ENCODE peak calls at places on chromosomes 12 and 14, in eight cellular contexts. Z, C, Y, T, L, U, N and F are unnamed samples.

GRCh38 chr14:24426912-24427536 is 2.4 kb downstream of the CBLN3 start:
- ATAC-seq in L (no peak), T (peak), Y (no peak), N (no peak), C (peak), U (no peak), Z (no peak), F (no peak)

GRCh38 chr12:91326043-91327027 is 143.7 kb upstream of the DCN start:
- ATAC-seq in C (peak), T (peak), U (peak), Z (no peak), L (peak), N (peak), Y (peak), F (no peak)

GRCh38 chr12:116389990-116390655 is 112.6 kb upstream of the MED13L start:
- ATAC-seq in C (no peak), N (no peak), U (peak), Z (peak), L (no peak), T (no peak), Y (peak), F (peak)

GRCh38 chr12:124273630-124274029 is 21.3 kb upstream of the RFLNA start:
- ATAC-seq in C (peak), T (peak), L (peak), N (peak), U (peak), Z (peak), Y (peak), F (no peak)

GRCh38 chr12:79300199-79300568 is 390.6 kb downstream of the PAWR start:
- ATAC-seq in N (no peak), L (no peak), C (peak), U (no peak), Z (no peak), Y (no peak), T (no peak), F (no peak)

GRCh38 chr12:92921877-92922276 is 7.2 kb downstream of the EEA1 start:
- ATAC-seq in L (peak), T (no peak), Y (no peak), N (no peak), U (no peak), C (no peak), Z (no peak), F (no peak)

GRCh38 chr14:41925409-41925808 is 318.7 kb downstream of the LRFN5 start:
- ATAC-seq in N (no peak), T (peak), Y (peak), L (peak), Z (no peak), C (peak), U (no peak), F (no peak)

GRCh38 chr14:36580856-36581831 is 1.3 kb downstream of the NKX2-8 start:
- ATAC-seq in U (peak), Y (peak), N (no peak), T (peak), L (no peak), C (no peak), Z (peak), F (peak)

GRCh38 chr12:49161092-49161795 is 27.6 kb downstream of the TUBA1A start:
- ATAC-seq in L (peak), C (no peak), N (no peak), U (no peak), Y (no peak), Z (no peak), T (no peak), F (no peak)

GRCh38 chr14:68247867-68248266 is 428.3 kb downstream of the RAD51B start:
- ATAC-seq in Z (no peak), C (no peak), L (no peak), T (no peak), U (peak), N (no peak), Y (no peak), F (peak)

GRCh38 chr14:34650786-34651584 is 21.0 kb upstream of the SNX6 start:
- ATAC-seq in Y (peak), L (no peak), T (no peak), C (no peak), Z (peak), U (peak), N (peak), F (peak)

GRCh38 chr12:55712154-55712553 is 3.7 kb upstream of the BLOC1S1 start:
- ATAC-seq in N (peak), Y (no peak), U (no peak), C (no peak), Z (no peak), T (no peak), L (no peak), F (no peak)

GRCh38 chr12:55467836-55468235 is 2.1 kb downstream of the OR6C70 start:
- ATAC-seq in Y (no peak), T (no peak), Z (no peak), L (peak), U (no peak), C (no peak), N (no peak), F (no peak)

GRCh38 chr14:89801128-89801527 is 153.4 kb downstream of the EFCAB11 start:
- ATAC-seq in N (no peak), Z (no peak), T (no peak), Y (no peak), C (no peak), L (no peak), U (no peak), F (no peak)

GRCh38 chr12:9773216-9773877 is 12.6 kb upstream of the CD69 start:
- ATAC-seq in Z (no peak), U (no peak), N (no peak), Y (no peak), T (no peak), L (no peak), C (no peak), F (no peak)

GRCh38 chr14:54453252-54453651 is 12.1 kb upstream of the CNIH1 start:
- ATAC-seq in U (no peak), T (no peak), Y (no peak), Z (no peak), N (no peak), L (no peak), C (no peak), F (no peak)

GRCh38 chr14:106511411-106512198 is 985.2 kb downstream of the TMEM121 start:
- ATAC-seq in Y (no peak), L (no peak), C (no peak), T (no peak), Z (no peak), U (no peak), N (no peak), F (no peak)

GRCh38 chr14:32381869-32382268 is 52.8 kb downstream of the AKAP6 start:
- ATAC-seq in U (no peak), Y (no peak), L (no peak), T (no peak), N (no peak), Z (no peak), C (no peak), F (no peak)

GRCh38 chr12:48788522-48788851 is 402 bp downstream of the ADCY6 start:
- ATAC-seq in L (peak), Z (peak), T (no peak), U (peak), Y (peak), N (no peak), C (peak), F (peak)

GRCh38 chr14:24259282-24260025 is 3.5 kb downstream of the TGM1 start:
- ATAC-seq in L (no peak), Z (no peak), U (peak), C (no peak), N (no peak), Y (peak), T (no peak), F (no peak)

GRCh38 chr12:8078400-8078799 is 3.7 kb upstream of the NECAP1 start:
- ATAC-seq in L (peak), U (no peak), Y (peak), T (peak), C (no peak), Z (no peak), N (peak), F (no peak)

GRCh38 chr12:127548123-127548553 is 718.8 kb upstream of the TMEM132C start:
- ATAC-seq in U (no peak), N (no peak), C (no peak), T (no peak), L (no peak), Y (no peak), Z (no peak), F (no peak)

GRCh38 chr14:51095854-51096823 is 1.2 kb upstream of the TRIM9 start:
- ATAC-seq in T (no peak), C (no peak), U (peak), Z (no peak), Y (no peak), N (no peak), L (no peak), F (no peak)

GRCh38 chr14:104725772-104726548 is 1.9 kb downstream of the ADSS1 start:
- ATAC-seq in C (peak), T (no peak), Y (no peak), U (no peak), N (no peak), L (no peak), Z (no peak), F (no peak)

GRCh38 chr12:34334538-34334937 is 312.2 kb downstream of the ALG10 start:
- ATAC-seq in N (no peak), L (no peak), T (no peak), C (no peak), U (no peak), Z (no peak), Y (no peak), F (no peak)

GRCh38 chr12:22535478-22535877 is 8.9 kb downstream of the C2CD5 start:
- ATAC-seq in Y (no peak), N (no peak), C (no peak), T (no peak), U (no peak), Z (no peak), L (peak), F (no peak)

GRCh38 chr12:64590183-64590582 is 20.1 kb upstream of the RASSF3 start:
- ATAC-seq in T (no peak), U (no peak), Y (no peak), L (no peak), N (no peak), Z (no peak), C (no peak), F (no peak)

GRCh38 chr14:61535032-61535431 is 160.3 kb upstream of the HIF1A start:
- ATAC-seq in Z (no peak), N (no peak), C (no peak), L (no peak), U (no peak), T (no peak), Y (no peak), F (no peak)

GRCh38 chr14:95620659-95621059 is 65.6 kb upstream of the TCL1B start:
- ATAC-seq in C (no peak), N (peak), U (no peak), Y (no peak), L (no peak), Z (no peak), T (no peak), F (no peak)
- TF ChIP-seq POLR2AphosphoS5 in C (no peak), N (no peak), U (no peak), Y (no peak), L (no peak), Z (no peak), T (no peak), F (no peak)

DNA sequence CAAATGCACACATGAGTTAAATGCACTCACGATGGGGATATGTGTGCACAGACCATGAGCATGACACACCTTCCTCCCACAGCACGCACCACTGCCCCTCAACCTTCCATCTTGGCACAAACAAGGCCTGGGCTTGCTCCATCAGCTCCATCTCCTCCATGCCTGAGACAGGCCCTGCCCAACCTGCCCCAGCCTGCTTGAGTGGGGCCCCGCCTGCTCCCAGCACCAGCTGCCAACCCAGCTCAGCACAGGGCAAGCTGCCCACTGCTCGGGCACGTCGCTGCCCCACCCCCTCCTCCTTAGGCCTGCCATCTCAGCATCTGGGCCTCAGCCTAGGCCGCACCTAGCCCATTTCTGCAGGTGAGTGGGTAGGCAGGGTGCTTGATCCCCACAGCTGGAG is 27.6 kb upstream of the KRT78 start:
- ATAC-seq in C (no peak), N (no peak), T (no peak), L (no peak), U (no peak), Z (no peak), Y (no peak), F (no peak)
- TF ChIP-seq POLR2AphosphoS5 in C (no peak), N (no peak), T (no peak), L (no peak), U (no peak), Z (no peak), Y (no peak), F (no peak)

GRCh38 chr12:1594295-1595025 is at the start of gene FBXL14:
- ATAC-seq in N (peak), Y (peak), U (peak), T (peak), Z (peak), C (peak), L (peak), F (peak)
- TF ChIP-seq POLR2AphosphoS5 in N (no peak), Y (peak), U (peak), T (peak), Z (peak), C (no peak), L (no peak), F (peak)

GRCh38 chr12:6373022-6373787 is 2.2 kb downstream of the SCNN1A start:
- ATAC-seq in T (no peak), C (no peak), Y (peak), N (no peak), Z (no peak), L (no peak), U (no peak), F (no peak)

GRCh38 chr12:6372403-6373003 is 2.9 kb downstream of the SCNN1A start:
- ATAC-seq in U (peak), Z (peak), N (no peak), L (no peak), C (peak), T (no peak), Y (peak), F (no peak)

GRCh38 chr12:6370576-6370935 is 4.8 kb downstream of the SCNN1A start:
- ATAC-seq in T (no peak), N (no peak), Z (no peak), U (no peak), C (peak), Y (no peak), L (no peak), F (no peak)

GRCh38 chr12:6369916-6370575 is 5.3 kb downstream of the SCNN1A start:
- ATAC-seq in Z (no peak), N (no peak), T (no peak), L (no peak), Y (no peak), U (no peak), C (no peak), F (no peak)

GRCh38 chr12:6370994-6371754 is 4.2 kb downstream of the SCNN1A start:
- ATAC-seq in Y (peak), T (peak), N (peak), L (no peak), C (peak), U (no peak), Z (peak), F (no peak)
- TF ChIP-seq POLR2AphosphoS5 in Y (peak), T (no peak), N (no peak), L (no peak), C (peak), U (peak), Z (peak), F (no peak)